ENCODE peak calls at places on chromosomes 13 and 19, in nine cellular contexts. X is neural crest cell, D is WTC11, E is Calu3, Y is nephron progenitor cell, R is progenitor cell of endocrine pancreas, F is ovary, H is mucosa of descending colon, Z is cardiac muscle cell. G is an unnamed sample.

GRCh38 chr19:31353826-31354225 is 4.6 kb upstream of the TSHZ3 start:
- DNase-seq in D (peak), Y (no peak), E (no peak), X (no peak), H (no peak), R (no peak), Z (no peak), F (no peak), G (no peak)

GRCh38 chr19:33399745-33400681 is 26.5 kb downstream of the CEBPG start:
- DNase-seq in F (no peak), R (no peak), E (no peak), X (no peak), Z (no peak), D (peak), H (no peak), Y (no peak), G (no peak)

GRCh38 chr19:56350416-56351045 is 35.9 kb upstream of the ZSCAN5A start:
- DNase-seq in F (no peak), Y (peak), H (peak), X (peak), Z (peak), R (peak), D (peak), E (peak), G (no peak)

GRCh38 chr19:18776736-18777135 is 14.4 kb downstream of the COMP start:
- DNase-seq in R (no peak), X (no peak), E (no peak), Y (peak), H (no peak), D (no peak), F (no peak), Z (peak), G (no peak)

GRCh38 chr13:111880185-111880584 is 186.8 kb upstream of the SOX1 start:
- DNase-seq in X (no peak), Z (no peak), E (no peak), R (no peak), H (no peak), D (no peak), Y (no peak), F (no peak), G (no peak)

GRCh38 chr13:43676320-43676719 is 110.5 kb downstream of the ENOX1 start:
- DNase-seq in R (no peak), D (no peak), Z (no peak), Y (no peak), F (no peak), H (no peak), X (no peak), E (no peak), G (no peak)

GRCh38 chr13:102903659-102904407 is 58.0 kb downstream of the ERCC5 start:
- DNase-seq in D (no peak), Y (no peak), E (no peak), X (peak), F (no peak), R (no peak), H (no peak), Z (peak), G (no peak)

GRCh38 chr19:16273005-16273404 is 51.6 kb upstream of the KLF2 start:
- DNase-seq in D (no peak), Y (no peak), E (no peak), Z (peak), F (peak), X (peak), R (no peak), H (no peak), G (no peak)

GRCh38 chr13:59409651-59410200 is 754.0 kb downstream of the DIAPH3 start:
- DNase-seq in D (peak), Z (no peak), X (no peak), Y (no peak), E (no peak), F (no peak), R (no peak), H (no peak), G (no peak)

GRCh38 chr19:7533281-7533819 is 2.2 kb upstream of the PNPLA6 start:
- DNase-seq in Y (no peak), Z (no peak), R (no peak), H (peak), D (peak), E (no peak), X (no peak), F (peak), G (peak)

GRCh38 chr19:47310323-47310722 is 662 bp downstream of the C5AR1 start:
- DNase-seq in D (no peak), E (no peak), Z (no peak), R (no peak), Y (no peak), F (no peak), X (no peak), H (no peak), G (no peak)

GRCh38 chr19:47309038-47309437 is 623 bp upstream of the C5AR1 start:
- DNase-seq in H (no peak), Y (no peak), F (no peak), R (no peak), X (no peak), E (no peak), Z (no peak), D (no peak), G (no peak)

GRCh38 chr19:47312366-47313006 is 2.8 kb downstream of the C5AR1 start:
- DNase-seq in E (no peak), X (no peak), Z (no peak), Y (no peak), H (no peak), R (no peak), D (no peak), F (no peak), G (no peak)

GRCh38 chr19:47309608-47310007 is at the start of gene C5AR1:
- DNase-seq in Y (no peak), F (no peak), Z (no peak), H (peak), E (no peak), X (no peak), R (no peak), D (no peak), G (peak)

GRCh38 chr19:47310819-47311218 is 1.2 kb downstream of the C5AR1 start:
- DNase-seq in R (no peak), Y (no peak), E (no peak), H (no peak), D (no peak), F (no peak), X (no peak), Z (no peak), G (no peak)
- TF ChIP-seq CTCF in R (no peak), Y (no peak), E (no peak), H (no peak), D (no peak), F (no peak), X (no peak), Z (no peak), G (no peak)

DNA sequence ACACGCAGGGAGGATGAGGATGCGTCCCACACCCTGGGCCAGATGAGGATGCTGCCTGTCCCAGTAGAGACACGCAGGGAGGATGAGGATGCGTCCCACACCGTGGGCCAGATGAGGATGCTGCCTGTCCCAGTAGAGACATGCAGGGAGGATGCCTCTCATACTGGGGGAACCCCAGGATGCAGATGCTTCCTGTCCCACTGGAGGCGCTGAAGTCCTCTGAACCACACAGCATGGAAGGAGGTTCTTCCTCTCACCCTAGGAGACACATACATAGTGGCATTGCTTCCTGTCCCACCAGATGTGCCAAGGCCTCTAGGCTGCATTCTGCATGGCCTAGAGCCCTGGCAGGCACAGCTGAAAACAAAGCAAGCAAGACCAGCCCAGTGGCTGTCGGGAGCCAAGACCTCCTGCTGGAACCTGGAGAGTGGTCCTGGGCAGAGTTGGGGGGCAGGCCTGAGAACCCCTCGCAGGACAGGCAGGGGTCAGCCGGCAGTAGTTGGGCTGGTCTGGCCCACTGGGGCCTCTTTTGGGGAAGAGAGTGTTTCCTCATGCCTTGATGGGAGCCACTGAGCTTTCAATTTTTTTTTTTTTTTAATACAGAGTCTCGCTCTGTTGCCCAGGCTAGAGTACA is 4.3 kb downstream of the HPN start:
- DNase-seq in F (no peak), D (peak), X (no peak), R (no peak), Z (no peak), H (no peak), Y (no peak), E (no peak), G (no peak)
- TF ChIP-seq CTCF in F (no peak), D (peak), X (peak), R (no peak), Z (peak), H (no peak), Y (peak), E (peak), G (peak)

DNA sequence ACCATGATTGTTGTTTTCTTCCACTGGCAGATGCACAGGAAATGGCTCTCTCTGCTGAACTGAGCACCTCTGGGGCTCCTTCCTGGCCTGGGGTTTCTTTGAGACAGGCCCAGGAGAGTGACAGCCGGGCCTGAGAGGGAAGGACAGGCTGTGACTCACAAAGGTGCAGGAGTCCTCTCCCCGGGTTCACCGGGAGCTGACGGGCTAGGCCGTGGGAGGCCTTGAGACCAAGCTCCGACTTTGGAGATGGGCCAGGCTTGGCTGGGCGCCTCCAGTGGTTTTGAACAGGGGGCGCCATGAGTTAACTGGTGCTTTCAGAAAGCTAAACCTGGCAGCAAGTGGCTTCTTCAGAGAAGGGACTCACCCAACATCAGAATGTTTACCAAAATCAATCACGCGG is 143.4 kb downstream of the URI1 start:
- DNase-seq in X (no peak), R (no peak), E (peak), F (peak), D (peak), Y (no peak), H (no peak), Z (peak), G (no peak)
- TF ChIP-seq CTCF in X (no peak), R (no peak), E (no peak), F (no peak), D (no peak), Y (no peak), H (no peak), Z (no peak), G (no peak)

GRCh38 chr13:48749699-48750473 is 96.2 kb downstream of the CYSLTR2 start:
- DNase-seq in Z (peak), D (peak), F (peak), X (peak), Y (peak), R (peak), H (peak), E (peak), G (peak)
- TF ChIP-seq CTCF in Z (peak), D (no peak), F (peak), X (peak), Y (peak), R (peak), H (peak), E (peak), G (peak)

GRCh38 chr19:531009-531752 is 379 bp upstream of the CDC34 start:
- DNase-seq in D (peak), H (peak), Z (peak), E (peak), X (peak), F (peak), Y (peak), R (peak), G (no peak)
- TF ChIP-seq CTCF in D (no peak), H (no peak), Z (no peak), E (no peak), X (peak), F (peak), Y (no peak), R (no peak), G (no peak)

DNA sequence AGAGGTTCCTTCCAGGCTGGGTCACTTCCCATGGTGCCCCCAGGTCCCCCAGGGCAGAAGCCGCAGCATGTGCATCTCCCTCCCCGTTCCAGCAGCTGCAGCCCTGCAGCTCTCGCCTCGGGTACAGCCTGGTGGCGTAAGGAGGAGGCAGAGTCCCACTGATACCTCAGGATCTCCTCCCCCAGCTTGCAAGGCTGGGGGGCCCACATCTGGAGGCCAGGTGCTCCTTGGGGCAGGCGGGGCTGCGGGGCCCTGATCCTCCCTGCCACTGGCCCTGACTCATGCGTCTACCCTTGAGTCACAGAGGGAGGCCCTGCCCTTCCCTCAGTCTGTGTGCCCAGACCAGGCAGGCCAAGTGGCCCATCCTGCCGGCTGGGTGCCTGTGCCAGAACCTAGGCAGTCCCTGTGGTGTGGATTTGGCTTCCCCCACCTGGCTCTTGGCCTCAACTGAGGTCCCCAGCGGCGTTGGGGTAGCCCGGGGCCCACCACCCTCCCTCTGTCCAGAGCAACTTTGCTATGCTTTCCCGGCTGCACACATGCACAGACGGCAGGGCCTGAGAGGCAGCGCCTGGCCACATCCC is 12.8 kb downstream of the YIPF2 start:
- DNase-seq in E (no peak), F (no peak), X (no peak), H (no peak), Z (no peak), D (no peak), Y (no peak), R (no peak), G (no peak)
- TF ChIP-seq CTCF in E (no peak), F (no peak), X (no peak), H (no peak), Z (no peak), D (no peak), Y (no peak), R (no peak), G (no peak)

GRCh38 chr13:108915634-108916497 is 286.5 kb downstream of the MYO16 start:
- DNase-seq in F (peak), D (peak), E (peak), Z (peak), H (peak), Y (peak), X (peak), R (peak), G (peak)

GRCh38 chr13:108919036-108919907 is 289.9 kb downstream of the MYO16 start:
- DNase-seq in H (no peak), Z (no peak), X (no peak), E (no peak), Y (no peak), R (no peak), D (no peak), F (no peak), G (no peak)

GRCh38 chr13:108911807-108912206 is 282.4 kb downstream of the MYO16 start:
- DNase-seq in X (no peak), F (no peak), D (no peak), Y (no peak), Z (no peak), R (no peak), E (peak), H (no peak), G (no peak)

GRCh38 chr13:108917581-108917980 is 288.2 kb downstream of the MYO16 start:
- DNase-seq in Y (no peak), Z (no peak), D (no peak), R (no peak), H (no peak), X (no peak), F (no peak), E (no peak), G (no peak)

GRCh38 chr13:108915095-108915633 is 285.8 kb downstream of the MYO16 start:
- DNase-seq in Y (no peak), F (no peak), Z (peak), X (no peak), D (no peak), H (no peak), E (no peak), R (no peak), G (no peak)
- TF ChIP-seq CTCF in Y (peak), F (peak), Z (peak), X (peak), D (no peak), H (no peak), E (no peak), R (peak), G (peak)

GRCh38 chr19:14342809-14343208 is 38.4 kb upstream of the ADGRE5 start:
- DNase-seq in R (no peak), E (no peak), D (peak), F (no peak), H (no peak), Z (no peak), Y (no peak), X (no peak), G (no peak)
- TF ChIP-seq CTCF in R (no peak), E (no peak), D (no peak), F (no peak), H (no peak), Z (no peak), Y (no peak), X (no peak), G (no peak)

DNA sequence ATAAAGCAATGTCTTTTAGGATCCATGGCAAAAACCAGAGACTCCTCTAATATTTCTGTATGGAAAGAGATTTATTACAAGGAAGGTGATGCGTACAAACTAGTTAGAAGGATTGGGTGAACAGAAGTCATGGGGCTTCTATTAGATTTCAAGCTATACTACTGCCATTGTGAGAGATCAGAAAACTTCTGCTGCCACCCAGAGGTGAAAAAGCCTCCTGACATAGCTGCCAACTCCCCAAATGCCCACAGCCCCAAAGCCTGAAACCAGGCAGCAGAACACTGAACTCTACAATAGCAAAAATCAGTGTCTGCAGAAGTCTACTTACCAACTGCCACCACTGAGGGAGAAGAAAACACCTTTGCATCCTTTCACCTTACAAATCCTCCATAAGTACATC is 379.0 kb upstream of the MIR17HG start:
- DNase-seq in Z (peak), X (peak), H (no peak), D (peak), Y (peak), E (peak), F (no peak), R (no peak), G (no peak)
- TF ChIP-seq CTCF in Z (peak), X (peak), H (no peak), D (peak), Y (peak), E (no peak), F (no peak), R (peak), G (no peak)